ENCODE peak calls at places on chromosomes 4 and X, in eight cellular contexts. G, M, K, T, P, E, Y and R are unnamed samples.

GRCh38 chrX:17788439-17788838 is 51.1 kb downstream of the SCML1 start:
- DNase-seq in G (peak), M (peak), K (peak), T (peak), P (peak), E (peak), Y (no peak), R (no peak)

GRCh38 chr4:109275346-109275745 is 27.1 kb downstream of the COL25A1 start:
- DNase-seq in G (no peak), M (no peak), K (no peak), T (no peak), P (no peak), E (no peak), Y (no peak), R (no peak)

GRCh38 chrX:49309401-49309981 is 6.0 kb downstream of the GAGE10 start:
- DNase-seq in G (peak), M (no peak), K (no peak), T (no peak), P (no peak), E (peak), Y (no peak), R (no peak)

GRCh38 chr4:76087007-76087769 is 12.7 kb downstream of the ART3 start:
- DNase-seq in G (peak), M (peak), K (peak), T (peak), P (no peak), E (peak), Y (no peak), R (peak)

GRCh38 chr4:108051343-108051742 is 61.7 kb downstream of the HADH start:
- DNase-seq in G (no peak), M (no peak), K (no peak), T (no peak), P (no peak), E (no peak), Y (no peak), R (no peak)

GRCh38 chrX:20217279-20217678 is 49.4 kb downstream of the RPS6KA3 start:
- DNase-seq in G (no peak), M (peak), K (no peak), T (no peak), P (no peak), E (peak), Y (no peak), R (peak)

GRCh38 chr4:110639207-110640092 is 16.6 kb upstream of the PITX2 start:
- DNase-seq in G (peak), M (no peak), K (no peak), T (no peak), P (no peak), E (peak), Y (no peak), R (no peak)

GRCh38 chr4:158208931-158209640 is 1.2 kb upstream of the TMEM144 start:
- DNase-seq in G (peak), M (no peak), K (no peak), T (no peak), P (no peak), E (no peak), Y (no peak), R (no peak)

GRCh38 chr4:3481113-3481531 is 18.0 kb downstream of the DOK7 start:
- DNase-seq in G (peak), M (no peak), K (no peak), T (no peak), P (no peak), E (peak), Y (no peak), R (no peak)

GRCh38 chrX:43840265-43840664 is 42.0 kb downstream of the MAOB start:
- DNase-seq in G (no peak), M (no peak), K (no peak), T (no peak), P (no peak), E (no peak), Y (no peak), R (no peak)